ENCODE peak calls at places on chromosomes 12 and 14, in five cellular contexts. R is ACHN, E is Right ventricle myocardium superior, M is colonic mucosa, X is iPS DF 19.7. A is an unnamed sample.

GRCh38 chr12:85310456-85311076 is 30.5 kb downstream of the ALX1 start:
- DNase-seq in R (peak; percentile 45), E (no peak), M (no peak), X (no peak), A (no peak)

GRCh38 chr12:110004598-110004997 is 5.4 kb downstream of the ANKRD13A start:
- DNase-seq in X (no peak), M (no peak), E (no peak), R (no peak), A (no peak)

GRCh38 chr12:116037941-116038837 is 239.3 kb downstream of the MED13L start:
- DNase-seq in M (no peak), R (peak; percentile 91), X (no peak), E (no peak), A (peak; percentile 5)

GRCh38 chr14:105335735-105336476 is 21.4 kb downstream of the PACS2 start:
- DNase-seq in M (no peak), R (no peak), X (no peak), E (peak; percentile 85), A (no peak)

GRCh38 chr12:92444763-92445162 is 258.0 kb upstream of the PLEKHG7 start:
- DNase-seq in R (no peak), E (no peak), X (no peak), M (no peak), A (no peak)

GRCh38 chr14:64966976-64967375 is 5.2 kb downstream of the RAB15 start:
- DNase-seq in X (no peak), E (no peak), R (no peak), M (no peak), A (no peak)

GRCh38 chr12:2900642-2901041 is 10.0 kb downstream of the TULP3 start:
- DNase-seq in X (no peak), M (no peak), R (no peak), E (no peak), A (no peak)

GRCh38 chr14:97401714-97402113 is 604.5 kb downstream of the VRK1 start:
- DNase-seq in E (no peak), M (no peak), X (no peak), R (no peak), A (no peak)

GRCh38 chr12:22719745-22720144 is 94.8 kb downstream of the ETNK1 start:
- DNase-seq in M (no peak), R (no peak), X (no peak), E (no peak), A (no peak)

GRCh38 chr12:117144599-117144998 is 45.4 kb upstream of the TESC start:
- DNase-seq in X (no peak), R (no peak), E (no peak), M (no peak), A (no peak)

GRCh38 chr12:104340177-104340576 is 36.6 kb downstream of the EID3 start:
- DNase-seq in M (no peak), X (no peak), E (no peak), R (no peak), A (no peak)

GRCh38 chr14:93231129-93231979 is 24.3 kb downstream of the UBR7 start:
- DNase-seq in X (no peak), R (peak; percentile 59), E (no peak), M (no peak), A (no peak)

GRCh38 chr12:108305520-108305919 is 33.6 kb downstream of the CMKLR1 start:
- DNase-seq in M (peak; percentile 45), R (peak; percentile 64), E (peak; percentile 94), X (no peak), A (peak; percentile 67)

GRCh38 chr12:47307680-47308399 is 228.1 kb upstream of the AMIGO2 start:
- DNase-seq in E (no peak), X (peak; percentile 30), R (peak; percentile 88), M (peak; percentile 36), A (peak; percentile 82)

GRCh38 chr14:104690861-104691455 is 1.5 kb downstream of the INF2 start:
- DNase-seq in E (no peak), X (no peak), M (no peak), R (no peak), A (no peak)